ENCODE peak calls at places on chromosomes 3 and 15, in four cellular contexts. V is IMR-90, F is A549, N is K562. U is an unnamed sample.

GRCh38 chr3:28982906-28983305 is 298.0 kb upstream of the RBMS3 start:
- DNase-seq in V (no peak), F (no peak), N (no peak), U (no peak)

GRCh38 chr3:117722856-117723255 is 1013.3 kb downstream of the TUSC7 start:
- DNase-seq in V (no peak), F (no peak), N (no peak), U (no peak)

GRCh38 chr3:38226273-38226672 is 39.3 kb upstream of the SLC22A13 start:
- DNase-seq in V (peak; percentile 47), F (no peak), N (no peak), U (no peak)

GRCh38 chr15:72474466-72474911 is 359 bp downstream of the ARIH1 start:
- DNase-seq in V (no peak), F (no peak), N (peak; percentile 39), U (no peak)

GRCh38 chr3:34727700-34728099 is 911.6 kb upstream of the ARPP21 start:
- DNase-seq in V (no peak), F (peak; percentile 6), N (no peak), U (peak; percentile 5)

GRCh38 chr15:29183071-29183831 is 86.4 kb downstream of the NSMCE3 start:
- DNase-seq in V (no peak), F (peak; percentile 11), N (no peak), U (no peak)

GRCh38 chr3:126304704-126305103 is 52.5 kb downstream of the KLF15 start:
- DNase-seq in V (peak; percentile 84), F (no peak), N (no peak), U (no peak)

GRCh38 chr3:185365281-185366211 is 2.6 kb downstream of the MAP3K13 start:
- DNase-seq in V (no peak), F (no peak), N (no peak), U (no peak)

GRCh38 chr15:39255760-39256159 is 325.1 kb upstream of the THBS1 start:
- DNase-seq in V (no peak), F (no peak), N (no peak), U (no peak)

GRCh38 chr3:42159706-42160472 is 68.7 kb downstream of the TRAK1 start:
- DNase-seq in V (no peak), F (peak; percentile 64), N (peak; percentile 64), U (no peak)

GRCh38 chr3:24299801-24300626 is 194.6 kb downstream of the THRB start:
- DNase-seq in V (peak; percentile 11), F (peak; percentile 19), N (no peak), U (no peak)

GRCh38 chr3:171444291-171444690 is 15.9 kb downstream of the TNIK start:
- DNase-seq in V (no peak), F (no peak), N (no peak), U (no peak)

GRCh38 chr15:48143856-48144255 is 23.1 kb downstream of the SLC24A5 start:
- DNase-seq in V (peak; percentile 24), F (no peak), N (no peak), U (no peak)

GRCh38 chr3:27253391-27253790 is 115.8 kb downstream of the NEK10 start:
- DNase-seq in V (no peak), F (no peak), N (no peak), U (no peak)

GRCh38 chr15:63447277-63447676 is 57.1 kb upstream of the USP3 start:
- DNase-seq in V (no peak), F (no peak), N (no peak), U (no peak)

GRCh38 chr3:1103525-1103924 is 10.7 kb downstream of the CNTN6 start:
- DNase-seq in V (no peak), F (no peak), N (no peak), U (no peak)

GRCh38 chr3:121601212-121601812 is 8.1 kb downstream of the FBXO40 start:
- DNase-seq in V (no peak), F (no peak), N (no peak), U (no peak)

GRCh38 chr15:52162876-52163275 is 28.3 kb downstream of the GNB5 start:
- DNase-seq in V (no peak), F (no peak), N (no peak), U (no peak)

GRCh38 chr3:143001034-143001368 is 369 bp upstream of the U2SURP start:
- DNase-seq in V (no peak), F (no peak), N (no peak), U (no peak)

GRCh38 chr3:57818772-57819171 is 62.7 kb downstream of the SLMAP start:
- DNase-seq in V (no peak), F (no peak), N (no peak), U (no peak)

GRCh38 chr3:125139386-125139785 is 73.2 kb downstream of the SLC12A8 start:
- DNase-seq in V (no peak), F (no peak), N (no peak), U (no peak)

GRCh38 chr15:85330941-85331588 is 49.3 kb upstream of the AKAP13 start:
- DNase-seq in V (peak; percentile 86), F (peak; percentile 95), N (peak; percentile 38), U (peak; percentile 90)

GRCh38 chr15:22811640-22812039 is 25.2 kb downstream of the NIPA1 start:
- DNase-seq in V (peak; percentile 12), F (peak; percentile 79), N (no peak), U (no peak)

GRCh38 chr3:98977520-98977919 is 76.0 kb upstream of the DCBLD2 start:
- DNase-seq in V (peak; percentile 91), F (peak; percentile 89), N (no peak), U (peak; percentile 43)

GRCh38 chr15:29681486-29681845 is 140.8 kb downstream of the TJP1 start:
- DNase-seq in V (no peak), F (no peak), N (no peak), U (no peak)

GRCh38 chr3:144437989-144438388 is 466.4 kb downstream of the DIPK2A start:
- DNase-seq in V (no peak), F (no peak), N (no peak), U (peak; percentile 34)

GRCh38 chr15:64905941-64906340 is 5.8 kb upstream of the ANKDD1A start:
- DNase-seq in V (no peak), F (no peak), N (no peak), U (no peak)

GRCh38 chr3:197335428-197336132 is 37.2 kb upstream of the DLG1 start:
- DNase-seq in V (no peak), F (no peak), N (peak; percentile 28), U (no peak)

GRCh38 chr15:90603893-90604292 is 74.2 kb downstream of the CRTC3 start:
- DNase-seq in V (no peak), F (peak; percentile 47), N (no peak), U (no peak)
- TF ChIP-seq SMC3 in V (peak; percentile 23), F (no peak), N (no peak), U (peak; percentile 38)

GRCh38 chr15:99438691-99439523 is 126.9 kb upstream of the MEF2A start:
- DNase-seq in V (no peak), F (no peak), N (no peak), U (no peak)
- TF ChIP-seq ELK1 in V (no peak), F (no peak), N (no peak), U (no peak)

GRCh38 chr15:99197861-99198260 is 51.5 kb downstream of the TTC23 start:
- DNase-seq in V (peak; percentile 44), F (no peak), N (no peak), U (no peak)
- TF ChIP-seq SMC3 in V (no peak), F (no peak), N (no peak), U (no peak)

GRCh38 chr3:127743676-127744075 is 70.9 kb downstream of the ABTB1 start:
- DNase-seq in V (no peak), F (no peak), N (no peak), U (no peak)

GRCh38 chr3:127744875-127745274 is 72.1 kb downstream of the ABTB1 start:
- DNase-seq in V (no peak), F (no peak), N (no peak), U (no peak)

GRCh38 chr3:127742580-127742979 is 69.8 kb downstream of the ABTB1 start:
- DNase-seq in V (no peak), F (no peak), N (no peak), U (no peak)

GRCh38 chr3:127745656-127746399 is 73.1 kb downstream of the ABTB1 start:
- DNase-seq in V (no peak), F (no peak), N (no peak), U (no peak)

DNA sequence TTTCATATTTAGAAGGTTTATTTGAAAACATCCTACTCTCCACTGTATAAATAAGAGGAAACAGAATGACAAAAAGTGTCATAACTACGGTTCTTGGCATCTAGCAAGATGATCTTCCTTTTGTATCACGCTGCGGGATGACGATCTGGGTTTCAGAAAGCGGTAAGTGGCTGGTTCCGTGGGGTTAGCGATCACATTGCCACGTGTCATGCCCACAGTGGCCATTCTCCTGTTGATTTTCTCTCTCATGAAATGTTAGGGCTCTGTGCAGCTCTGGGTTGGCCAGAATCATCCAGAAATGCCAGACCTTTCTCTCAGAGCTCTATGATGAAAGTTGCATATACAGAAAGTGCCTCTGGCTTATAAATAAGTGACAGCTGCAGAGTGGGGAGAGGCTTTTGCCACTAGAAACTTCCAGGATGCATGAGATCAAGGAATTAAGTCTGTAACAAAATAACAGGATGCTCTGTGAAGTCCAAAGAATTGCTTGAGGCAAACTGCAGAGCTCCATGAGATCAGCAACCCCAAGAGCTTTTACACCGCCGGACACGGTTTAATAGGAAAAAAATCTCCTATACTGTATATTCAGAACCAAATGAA is 71.6 kb downstream of the ABTB1 start:
- DNase-seq in V (no peak), F (no peak), N (no peak), U (no peak)
- TF ChIP-seq ELK1 in V (no peak), F (no peak), N (no peak), U (no peak)